ENCODE peak calls at places on chromosomes 3 and 15, in four cellular contexts. One of them, this sample, is unnamed.

GRCh38 chr3:117278424-117279190 is 569.0 kb downstream of the TUSC7 start:
- DNase-seq in left ventricle myocardium inferior: no peak
- DNase-seq in neural progenitor cell: no peak
- DNase-seq in psoas muscle: no peak
- DNase-seq in this sample: no peak

GRCh38 chr3:131033480-131034080 is 6.9 kb downstream of the NEK11 start:
- DNase-seq in neural progenitor cell: peak
- DNase-seq in psoas muscle: no peak
- DNase-seq in left ventricle myocardium inferior: no peak
- DNase-seq in this sample: no peak

GRCh38 chr3:127220497-127220896 is 27.6 kb downstream of the PRR23E start:
- DNase-seq in psoas muscle: no peak
- DNase-seq in neural progenitor cell: no peak
- DNase-seq in left ventricle myocardium inferior: no peak
- DNase-seq in this sample: no peak

GRCh38 chr3:38001456-38002081 is 11.0 kb downstream of the VILL start:
- DNase-seq in neural progenitor cell: peak
- DNase-seq in psoas muscle: no peak
- DNase-seq in left ventricle myocardium inferior: no peak
- DNase-seq in this sample: peak

GRCh38 chr15:44794072-44794471 is 57.7 kb downstream of the TRIM69 start:
- DNase-seq in neural progenitor cell: no peak
- DNase-seq in left ventricle myocardium inferior: no peak
- DNase-seq in psoas muscle: no peak
- DNase-seq in this sample: no peak

GRCh38 chr15:27704939-27705514 is 394.1 kb downstream of the OCA2 start:
- DNase-seq in psoas muscle: no peak
- DNase-seq in neural progenitor cell: peak
- DNase-seq in left ventricle myocardium inferior: no peak
- DNase-seq in this sample: no peak

GRCh38 chr15:86690566-86690965 is 610.9 kb downstream of the AGBL1 start:
- DNase-seq in left ventricle myocardium inferior: no peak
- DNase-seq in neural progenitor cell: peak
- DNase-seq in psoas muscle: no peak
- DNase-seq in this sample: no peak

GRCh38 chr15:99509686-99510461 is 55.9 kb upstream of the MEF2A start:
- DNase-seq in left ventricle myocardium inferior: peak
- DNase-seq in neural progenitor cell: no peak
- DNase-seq in psoas muscle: no peak
- DNase-seq in this sample: no peak

GRCh38 chr15:67812232-67812631 is 13.1 kb upstream of the SKOR1 start:
- DNase-seq in neural progenitor cell: no peak
- DNase-seq in psoas muscle: no peak
- DNase-seq in left ventricle myocardium inferior: no peak
- DNase-seq in this sample: peak

GRCh38 chr15:100731259-100732156 is 129.1 kb downstream of the ASB7 start:
- DNase-seq in left ventricle myocardium inferior: no peak
- DNase-seq in neural progenitor cell: no peak
- DNase-seq in psoas muscle: no peak
- DNase-seq in this sample: no peak

GRCh38 chr3:193831495-193832455 is 238.8 kb downstream of the OPA1 start:
- DNase-seq in left ventricle myocardium inferior: no peak
- DNase-seq in psoas muscle: peak
- DNase-seq in neural progenitor cell: no peak
- DNase-seq in this sample: peak

GRCh38 chr15:90121086-90121485 is 18.8 kb upstream of the IDH2 start:
- DNase-seq in psoas muscle: no peak
- DNase-seq in left ventricle myocardium inferior: no peak
- DNase-seq in neural progenitor cell: no peak
- DNase-seq in this sample: no peak

GRCh38 chr3:17151598-17152373 is 267.0 kb downstream of the PLCL2 start:
- DNase-seq in left ventricle myocardium inferior: no peak
- DNase-seq in neural progenitor cell: no peak
- DNase-seq in psoas muscle: peak
- DNase-seq in this sample: no peak

GRCh38 chr3:74281705-74282104 is 332.8 kb downstream of the CNTN3 start:
- DNase-seq in left ventricle myocardium inferior: no peak
- DNase-seq in psoas muscle: no peak
- DNase-seq in neural progenitor cell: no peak
- DNase-seq in this sample: no peak

GRCh38 chr3:187713504-187713903 is 11.1 kb upstream of the RTP2 start:
- DNase-seq in left ventricle myocardium inferior: no peak
- DNase-seq in neural progenitor cell: no peak
- DNase-seq in psoas muscle: no peak
- DNase-seq in this sample: no peak

GRCh38 chr3:36697397-36698001 is 66.9 kb downstream of the DCLK3 start:
- DNase-seq in neural progenitor cell: peak
- DNase-seq in left ventricle myocardium inferior: no peak
- DNase-seq in psoas muscle: no peak
- DNase-seq in this sample: peak

GRCh38 chr3:182292586-182292985 is 500.7 kb upstream of the ATP11B start:
- DNase-seq in psoas muscle: no peak
- DNase-seq in left ventricle myocardium inferior: no peak
- DNase-seq in neural progenitor cell: peak
- DNase-seq in this sample: no peak

GRCh38 chr3:105805402-105805801 is 63.4 kb downstream of the CBLB start:
- DNase-seq in left ventricle myocardium inferior: no peak
- DNase-seq in psoas muscle: no peak
- DNase-seq in neural progenitor cell: no peak
- DNase-seq in this sample: no peak

GRCh38 chr3:162130582-162130981 is 634.0 kb downstream of the OTOL1 start:
- DNase-seq in left ventricle myocardium inferior: no peak
- DNase-seq in psoas muscle: no peak
- DNase-seq in neural progenitor cell: no peak
- DNase-seq in this sample: no peak

GRCh38 chr15:62503451-62503850 is 338.4 kb upstream of the C2CD4B start:
- DNase-seq in psoas muscle: no peak
- DNase-seq in left ventricle myocardium inferior: no peak
- DNase-seq in neural progenitor cell: no peak
- DNase-seq in this sample: no peak

GRCh38 chr3:52030725-52031330 is 25.5 kb downstream of the DUSP7 start:
- DNase-seq in psoas muscle: no peak
- DNase-seq in left ventricle myocardium inferior: no peak
- DNase-seq in neural progenitor cell: no peak
- DNase-seq in this sample: no peak
- H3K27ac ChIP-seq in psoas muscle: peak
- H3K27ac ChIP-seq in left ventricle myocardium inferior: peak
- H3K27ac ChIP-seq in neural progenitor cell: no peak
- H3K27ac ChIP-seq in this sample: no peak

GRCh38 chr15:22903961-22904534 is 65.6 kb downstream of the NIPA2 start:
- DNase-seq in left ventricle myocardium inferior: no peak
- DNase-seq in psoas muscle: no peak
- DNase-seq in neural progenitor cell: no peak
- DNase-seq in this sample: no peak

GRCh38 chr15:22902981-22903380 is 64.5 kb downstream of the NIPA2 start:
- DNase-seq in left ventricle myocardium inferior: no peak
- DNase-seq in neural progenitor cell: no peak
- DNase-seq in psoas muscle: no peak
- DNase-seq in this sample: no peak

GRCh38 chr15:22902046-22902445 is 63.6 kb downstream of the NIPA2 start:
- DNase-seq in left ventricle myocardium inferior: no peak
- DNase-seq in psoas muscle: no peak
- DNase-seq in neural progenitor cell: no peak
- DNase-seq in this sample: no peak

GRCh38 chr15:22903427-22903826 is 65.0 kb downstream of the NIPA2 start:
- DNase-seq in psoas muscle: no peak
- DNase-seq in neural progenitor cell: no peak
- DNase-seq in left ventricle myocardium inferior: no peak
- DNase-seq in this sample: no peak

GRCh38 chr15:22902578-22902977 is 64.1 kb downstream of the NIPA2 start:
- DNase-seq in psoas muscle: no peak
- DNase-seq in neural progenitor cell: no peak
- DNase-seq in left ventricle myocardium inferior: no peak
- DNase-seq in this sample: peak
- TF ChIP-seq CTCF in psoas muscle: peak
- TF ChIP-seq CTCF in neural progenitor cell: no peak
- TF ChIP-seq CTCF in left ventricle myocardium inferior: no peak
- TF ChIP-seq CTCF in this sample: peak

GRCh38 chr3:197373096-197373495 is 74.7 kb upstream of the DLG1 start:
- DNase-seq in neural progenitor cell: no peak
- DNase-seq in left ventricle myocardium inferior: no peak
- DNase-seq in psoas muscle: no peak
- DNase-seq in this sample: no peak
- H3K27ac ChIP-seq in neural progenitor cell: no peak
- H3K27ac ChIP-seq in left ventricle myocardium inferior: no peak
- H3K27ac ChIP-seq in psoas muscle: no peak
- H3K27ac ChIP-seq in this sample: no peak

GRCh38 chr15:80026754-80027153 is 32.7 kb upstream of the ZFAND6 start:
- DNase-seq in neural progenitor cell: no peak
- DNase-seq in left ventricle myocardium inferior: no peak
- DNase-seq in psoas muscle: no peak
- DNase-seq in this sample: no peak

GRCh38 chr15:80028937-80029336 is 30.5 kb upstream of the ZFAND6 start:
- DNase-seq in neural progenitor cell: no peak
- DNase-seq in left ventricle myocardium inferior: no peak
- DNase-seq in psoas muscle: no peak
- DNase-seq in this sample: no peak

GRCh38 chr15:80034633-80035032 is 24.8 kb upstream of the ZFAND6 start:
- DNase-seq in left ventricle myocardium inferior: no peak
- DNase-seq in neural progenitor cell: no peak
- DNase-seq in psoas muscle: no peak
- DNase-seq in this sample: no peak

GRCh38 chr15:80036067-80036466 is 23.4 kb upstream of the ZFAND6 start:
- DNase-seq in neural progenitor cell: no peak
- DNase-seq in left ventricle myocardium inferior: no peak
- DNase-seq in psoas muscle: no peak
- DNase-seq in this sample: no peak

GRCh38 chr15:80031841-80032240 is 27.6 kb upstream of the ZFAND6 start:
- DNase-seq in left ventricle myocardium inferior: peak
- DNase-seq in psoas muscle: no peak
- DNase-seq in neural progenitor cell: no peak
- DNase-seq in this sample: no peak
- TF ChIP-seq CTCF in left ventricle myocardium inferior: no peak
- TF ChIP-seq CTCF in psoas muscle: no peak
- TF ChIP-seq CTCF in neural progenitor cell: no peak
- TF ChIP-seq CTCF in this sample: no peak

GRCh38 chr3:196632033-196632751 is 7.3 kb upstream of the NRROS start:
- DNase-seq in neural progenitor cell: peak
- DNase-seq in left ventricle myocardium inferior: peak
- DNase-seq in psoas muscle: peak
- DNase-seq in this sample: peak
- H3K27ac ChIP-seq in neural progenitor cell: peak
- H3K27ac ChIP-seq in left ventricle myocardium inferior: peak
- H3K27ac ChIP-seq in psoas muscle: peak
- H3K27ac ChIP-seq in this sample: peak

GRCh38 chr15:39874890-39875549 is 45.0 kb downstream of the GPR176 start:
- DNase-seq in neural progenitor cell: peak
- DNase-seq in left ventricle myocardium inferior: no peak
- DNase-seq in psoas muscle: no peak
- DNase-seq in this sample: peak
- TF ChIP-seq CTCF in neural progenitor cell: peak
- TF ChIP-seq CTCF in left ventricle myocardium inferior: peak
- TF ChIP-seq CTCF in psoas muscle: peak
- TF ChIP-seq CTCF in this sample: peak

GRCh38 chr15:58699769-58700168 is 49.7 kb downstream of the ADAM10 start:
- DNase-seq in neural progenitor cell: no peak
- DNase-seq in psoas muscle: no peak
- DNase-seq in left ventricle myocardium inferior: no peak
- DNase-seq in this sample: no peak
- H3K27ac ChIP-seq in neural progenitor cell: no peak
- H3K27ac ChIP-seq in psoas muscle: no peak
- H3K27ac ChIP-seq in left ventricle myocardium inferior: no peak
- H3K27ac ChIP-seq in this sample: no peak

GRCh38 chr3:58531555-58531954 is 5.4 kb downstream of the ACOX2 start:
- DNase-seq in neural progenitor cell: no peak
- DNase-seq in left ventricle myocardium inferior: no peak
- DNase-seq in psoas muscle: no peak
- DNase-seq in this sample: no peak

GRCh38 chr3:58530354-58530865 is 6.6 kb downstream of the ACOX2 start:
- DNase-seq in psoas muscle: no peak
- DNase-seq in left ventricle myocardium inferior: no peak
- DNase-seq in neural progenitor cell: no peak
- DNase-seq in this sample: no peak

GRCh38 chr3:58528629-58529028 is 8.4 kb downstream of the ACOX2 start:
- DNase-seq in neural progenitor cell: no peak
- DNase-seq in left ventricle myocardium inferior: peak
- DNase-seq in psoas muscle: no peak
- DNase-seq in this sample: no peak

GRCh38 chr3:58531956-58532355 is 5.0 kb downstream of the ACOX2 start:
- DNase-seq in left ventricle myocardium inferior: no peak
- DNase-seq in psoas muscle: no peak
- DNase-seq in neural progenitor cell: no peak
- DNase-seq in this sample: no peak

DNA sequence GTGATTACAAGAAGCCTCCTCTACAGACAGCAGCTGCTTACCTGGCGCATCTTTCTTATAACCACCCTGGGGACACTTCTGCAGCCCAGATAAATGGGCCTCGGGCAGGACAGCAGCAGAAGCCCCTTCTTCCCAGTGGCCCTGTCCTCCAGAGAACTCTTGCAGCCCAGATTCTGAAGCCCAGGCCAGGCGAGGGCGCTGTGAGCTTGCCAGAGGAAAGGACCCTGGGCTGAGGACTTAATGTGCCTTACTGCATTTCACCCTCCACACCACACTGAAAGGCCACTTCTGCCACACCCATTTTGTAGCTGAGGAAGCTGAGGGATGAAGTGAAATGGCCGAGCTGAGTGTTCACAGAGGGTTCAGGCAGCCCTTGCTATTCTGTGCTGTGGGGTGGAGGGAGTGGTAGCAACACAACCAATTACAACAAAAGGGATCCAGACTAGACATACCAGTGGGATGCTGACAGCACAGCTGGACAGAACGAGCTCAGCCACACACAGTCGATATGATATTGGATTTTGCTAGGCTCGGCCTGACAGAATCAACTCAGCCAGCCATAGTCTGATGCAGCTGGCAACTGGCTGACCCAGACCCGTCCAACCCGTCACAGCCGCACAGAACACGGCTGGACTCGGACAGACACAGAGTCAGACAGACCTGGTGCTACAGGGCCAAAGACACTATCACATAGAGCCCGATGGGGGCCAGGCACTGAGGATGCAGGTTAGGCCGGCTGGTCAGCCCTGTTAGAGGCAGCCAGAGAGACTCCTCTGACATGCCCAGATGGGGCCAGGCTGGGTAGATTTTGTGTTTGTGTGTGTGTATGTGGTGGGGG is 7.3 kb downstream of the ACOX2 start:
- DNase-seq in psoas muscle: no peak
- DNase-seq in neural progenitor cell: peak
- DNase-seq in left ventricle myocardium inferior: no peak
- DNase-seq in this sample: peak
- TF ChIP-seq CTCF in psoas muscle: no peak
- TF ChIP-seq CTCF in neural progenitor cell: peak
- TF ChIP-seq CTCF in left ventricle myocardium inferior: no peak
- TF ChIP-seq CTCF in this sample: peak

This sample was measured in endodermal cell.